ENCODE peak calls at places on chromosomes 2 and 18, in four cellular contexts. V, G, U and X are unnamed samples.

GRCh38 chr2:197324801-197325200 is 14.2 kb upstream of the ANKRD44 start:
- DNase-seq in V (no peak), G (no peak), U (no peak), X (no peak)

GRCh38 chr2:199228887-199229819 is 228.6 kb downstream of the SATB2 start:
- DNase-seq in V (peak; percentile 93), G (no peak), U (peak; percentile 8), X (peak; percentile 19)

GRCh38 chr2:210681481-210681880 is 125.1 kb downstream of the CPS1 start:
- DNase-seq in V (no peak), G (no peak), U (no peak), X (no peak)

GRCh38 chr2:30796723-30797122 is 10.5 kb downstream of the CAPN13 start:
- DNase-seq in V (no peak), G (no peak), U (no peak), X (no peak)

GRCh38 chr2:236167297-236168109 is 683 bp downstream of the GBX2 start:
- DNase-seq in V (no peak), G (no peak), U (peak; percentile 58), X (peak; percentile 58)

GRCh38 chr2:18137096-18137495 is 258.6 kb downstream of the KCNS3 start:
- DNase-seq in V (no peak), G (no peak), U (no peak), X (no peak)

GRCh38 chr2:227499971-227500630 is 28.1 kb downstream of the AGFG1 start:
- DNase-seq in V (no peak), G (peak; percentile 16), U (no peak), X (peak; percentile 36)

GRCh38 chr2:180048256-180048655 is 41.2 kb upstream of the CWC22 start:
- DNase-seq in V (no peak), G (no peak), U (no peak), X (no peak)

GRCh38 chr2:48250943-48251342 is 279.0 kb upstream of the STON1 start:
- DNase-seq in V (no peak), G (peak; percentile 65), U (no peak), X (no peak)

GRCh38 chr2:241123816-241124536 is 21.9 kb upstream of the MTERF4 start:
- DNase-seq in V (no peak), G (no peak), U (no peak), X (no peak)

GRCh38 chr2:143996974-143997373 is 522.9 kb downstream of the ZEB2 start:
- DNase-seq in V (no peak), G (no peak), U (no peak), X (no peak)

GRCh38 chr18:59353079-59353680 is 5.9 kb downstream of the LMAN1 start:
- DNase-seq in V (no peak), G (no peak), U (peak; percentile 9), X (no peak)

GRCh38 chr2:222904557-222905258 is 43.9 kb downstream of the ACSL3 start:
- DNase-seq in V (no peak), G (no peak), U (no peak), X (no peak)

GRCh38 chr2:256094-256493 is 7.7 kb downstream of the SH3YL1 start:
- DNase-seq in V (no peak), G (no peak), U (no peak), X (no peak)

GRCh38 chr2:64288321-64288931 is 144.2 kb upstream of the PELI1 start:
- DNase-seq in V (no peak), G (no peak), U (no peak), X (no peak)

GRCh38 chr18:58632557-58632956 is 3.7 kb upstream of the ALPK2 start:
- DNase-seq in V (no peak), G (no peak), U (no peak), X (no peak)

GRCh38 chr2:173218331-173219056 is 136.2 kb upstream of the CDCA7 start:
- DNase-seq in V (no peak), G (peak; percentile 15), U (no peak), X (no peak)

GRCh38 chr2:102436284-102436683 is 13.3 kb downstream of the IL18RAP start:
- DNase-seq in V (no peak), G (no peak), U (no peak), X (no peak)

GRCh38 chr2:122028371-122029102 is 273.1 kb downstream of the TSN start:
- DNase-seq in V (no peak), G (no peak), U (no peak), X (no peak)

GRCh38 chr2:51813245-51813644 is 781.3 kb upstream of the NRXN1 start:
- DNase-seq in V (no peak), G (no peak), U (no peak), X (no peak)

GRCh38 chr2:64470921-64471320 is 17.0 kb downstream of the LGALSL start:
- DNase-seq in V (no peak), G (no peak), U (no peak), X (no peak)

GRCh38 chr2:118403658-118404451 is 315.6 kb downstream of the INSIG2 start:
- DNase-seq in V (no peak), G (no peak), U (no peak), X (no peak)

GRCh38 chr2:97722227-97722626 is 8.9 kb downstream of the ZAP70 start:
- DNase-seq in V (no peak), G (no peak), U (no peak), X (no peak)

GRCh38 chr18:23049698-23050373 is 85.4 kb upstream of the CABLES1 start:
- DNase-seq in V (no peak), G (no peak), U (no peak), X (no peak)

GRCh38 chr2:141331127-141331526 is 799.7 kb downstream of the LRP1B start:
- DNase-seq in V (no peak), G (no peak), U (no peak), X (peak; percentile 69)

GRCh38 chr18:63025251-63025710 is 294.3 kb downstream of the BCL2 start:
- DNase-seq in V (no peak), G (no peak), U (no peak), X (peak; percentile 5)

GRCh38 chr2:156430978-156431358 is 5.2 kb upstream of the GPD2 start:
- DNase-seq in V (peak; percentile 75), G (no peak), U (peak; percentile 45), X (peak; percentile 80)

GRCh38 chr18:24019641-24020331 is 5.2 kb downstream of the TTC39C start:
- DNase-seq in V (peak; percentile 83), G (no peak), U (no peak), X (no peak)

GRCh38 chr2:28406276-28407096 is 13.8 kb downstream of the FOSL2 start:
- DNase-seq in V (no peak), G (no peak), U (peak; percentile 17), X (no peak)

DNA sequence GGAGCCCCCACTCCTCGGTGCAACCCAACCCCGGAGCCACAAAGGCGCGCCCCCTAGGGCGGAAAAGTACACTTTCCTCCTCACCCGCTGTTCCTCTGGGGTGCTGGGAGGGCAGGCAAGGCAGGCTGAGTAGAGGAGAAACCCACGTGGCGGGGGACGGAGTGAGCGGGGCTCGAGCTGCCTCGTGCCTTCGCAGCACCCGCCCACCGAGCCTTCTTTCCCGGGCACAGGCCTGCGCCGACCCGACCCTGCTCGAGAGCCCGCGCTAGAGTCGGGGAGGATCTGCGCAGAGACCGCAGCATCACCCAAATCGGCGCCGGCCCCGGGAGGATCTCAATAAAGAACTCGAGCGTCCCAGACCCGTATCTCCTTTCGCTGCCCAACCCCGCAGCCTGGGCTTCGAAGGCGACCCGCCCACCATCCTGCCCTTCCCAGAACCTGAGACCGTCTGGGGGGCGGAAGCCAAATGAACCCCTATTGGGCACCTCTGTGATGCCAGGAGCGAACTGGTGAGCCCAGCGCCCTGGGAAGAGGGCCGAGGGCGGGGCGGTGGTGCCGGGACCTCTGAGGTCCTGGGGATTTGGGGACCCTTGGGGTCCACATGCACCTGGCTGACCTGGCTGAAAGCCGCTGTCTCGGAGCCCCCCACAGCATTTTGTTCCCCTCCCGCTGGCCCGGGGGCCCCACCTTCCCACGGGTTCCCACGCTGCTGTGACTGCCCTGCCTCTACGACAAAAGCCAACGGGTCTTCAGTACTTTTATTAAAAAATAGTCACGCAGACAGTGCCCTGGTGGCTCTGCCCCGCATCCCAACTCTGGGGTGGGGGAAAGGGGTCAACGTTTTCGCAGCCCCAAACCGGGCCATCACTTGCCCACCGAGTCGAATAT is 1.3 kb downstream of the UCN start:
- DNase-seq in V (no peak), G (no peak), U (no peak), X (no peak)
- TF ChIP-seq SMC3 in V (no peak), G (no peak), U (no peak), X (no peak)

DNA sequence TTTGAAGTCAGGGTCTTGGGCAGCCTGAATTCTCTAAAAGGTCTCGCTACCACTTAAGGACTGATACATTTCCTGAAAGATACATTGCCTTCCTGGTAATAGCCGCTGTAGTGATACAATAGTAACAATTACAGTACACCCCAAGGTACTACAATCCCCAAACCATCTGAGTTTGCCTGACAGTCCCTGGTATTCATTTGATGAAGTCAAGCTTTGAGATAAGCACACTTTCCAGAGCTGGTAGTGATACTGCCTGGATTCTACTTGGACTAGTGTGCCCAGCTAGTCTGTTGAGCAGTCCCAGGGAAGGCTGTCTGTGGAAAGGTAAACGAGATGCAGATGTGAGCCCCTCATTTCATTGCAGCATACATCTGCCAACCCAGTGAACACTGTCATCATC is 24.4 kb upstream of the ITGB6 start:
- DNase-seq in V (no peak), G (no peak), U (no peak), X (no peak)
- H3K4me1 ChIP-seq in V (peaks cover 9% of the 10 kb centered on the region), G (peaks cover 52% of the 10 kb centered on the region), U (no peaks in the 10 kb centered on the region), X (peaks cover 97% of the 10 kb centered on the region)

GRCh38 chr2:194826241-194826640 is 830.8 kb upstream of the SLC39A10 start:
- DNase-seq in V (no peak), G (no peak), U (no peak), X (no peak)
- TF ChIP-seq JUNB in V (no peak), G (no peak), U (no peak), X (no peak)

DNA sequence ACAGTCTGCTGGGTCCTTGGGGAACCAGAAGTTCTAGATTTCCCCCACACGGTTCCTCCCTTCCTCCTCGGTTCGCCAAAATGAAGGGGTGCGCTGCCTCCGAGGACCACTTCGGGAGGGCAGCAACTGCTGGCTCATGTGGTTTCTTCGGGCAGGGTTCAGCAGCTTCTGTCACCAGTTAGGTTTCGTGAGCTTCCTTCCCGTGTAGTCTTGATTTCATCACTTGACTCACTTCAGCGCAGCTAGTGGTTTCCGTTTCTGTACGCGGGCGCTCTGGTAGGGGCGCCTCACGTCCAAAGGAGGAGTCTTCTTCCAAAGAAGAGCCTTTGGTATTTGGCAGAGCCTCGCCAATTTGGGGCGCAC is 454 bp upstream of the GALNT3 start:
- DNase-seq in V (peak; percentile 43), G (no peak), U (no peak), X (no peak)
- TF ChIP-seq SMC3 in V (no peak), G (no peak), U (no peak), X (no peak)